ENCODE peak calls at places on chromosomes 7 and 10, in eight cellular contexts. One of them, this sample, is unnamed.

GRCh38 chr10:94402204-94403033 is at the start of gene TBC1D12:
- DNase-seq in fibroblast of the aortic adventitia: peak
- DNase-seq in IMR-90: peak
- DNase-seq in heart left ventricle: peak
- DNase-seq in GM13977: peak
- DNase-seq in GM12865: peak
- DNase-seq in endothelial cell: peak
- DNase-seq in AG09319: peak
- DNase-seq in this sample: peak

GRCh38 chr7:123871998-123872867 is 27.3 kb downstream of the HYAL4 start:
- DNase-seq in GM13977: peak
- DNase-seq in fibroblast of the aortic adventitia: peak
- DNase-seq in IMR-90: peak
- DNase-seq in AG09319: peak
- DNase-seq in endothelial cell: peak
- DNase-seq in GM12865: peak
- DNase-seq in heart left ventricle: peak
- DNase-seq in this sample: peak

GRCh38 chr7:142595816-142596516 is 153.3 kb upstream of the PRSS1 start:
- DNase-seq in heart left ventricle: no peak
- DNase-seq in endothelial cell: no peak
- DNase-seq in IMR-90: no peak
- DNase-seq in AG09319: no peak
- DNase-seq in GM12865: no peak
- DNase-seq in GM13977: no peak
- DNase-seq in fibroblast of the aortic adventitia: no peak
- DNase-seq in this sample: no peak

GRCh38 chr10:48929413-48929990 is 10.1 kb downstream of the LRRC18 start:
- DNase-seq in heart left ventricle: no peak
- DNase-seq in AG09319: no peak
- DNase-seq in GM12865: no peak
- DNase-seq in GM13977: no peak
- DNase-seq in endothelial cell: no peak
- DNase-seq in IMR-90: no peak
- DNase-seq in fibroblast of the aortic adventitia: no peak
- DNase-seq in this sample: no peak

GRCh38 chr10:29590598-29591415 is 44.0 kb downstream of the SVIL start:
- DNase-seq in GM13977: peak
- DNase-seq in endothelial cell: no peak
- DNase-seq in heart left ventricle: no peak
- DNase-seq in fibroblast of the aortic adventitia: peak
- DNase-seq in AG09319: peak
- DNase-seq in IMR-90: peak
- DNase-seq in GM12865: peak
- DNase-seq in this sample: peak

GRCh38 chr10:778626-779330 is 89.3 kb upstream of the DIP2C start:
- DNase-seq in IMR-90: peak
- DNase-seq in heart left ventricle: no peak
- DNase-seq in AG09319: no peak
- DNase-seq in GM12865: no peak
- DNase-seq in endothelial cell: no peak
- DNase-seq in GM13977: no peak
- DNase-seq in fibroblast of the aortic adventitia: no peak
- DNase-seq in this sample: peak

GRCh38 chr10:50224330-50224952 is 26.9 kb downstream of the ASAH2 start:
- DNase-seq in AG09319: peak
- DNase-seq in heart left ventricle: peak
- DNase-seq in endothelial cell: peak
- DNase-seq in GM13977: peak
- DNase-seq in fibroblast of the aortic adventitia: peak
- DNase-seq in IMR-90: peak
- DNase-seq in GM12865: peak
- DNase-seq in this sample: peak

GRCh38 chr10:132630666-132631347 is 93.2 kb downstream of the INPP5A start:
- DNase-seq in endothelial cell: no peak
- DNase-seq in GM12865: no peak
- DNase-seq in fibroblast of the aortic adventitia: peak
- DNase-seq in AG09319: no peak
- DNase-seq in IMR-90: no peak
- DNase-seq in heart left ventricle: peak
- DNase-seq in GM13977: no peak
- DNase-seq in this sample: no peak

GRCh38 chr10:104577171-104577570 is 63.9 kb upstream of the SORCS3 start:
- DNase-seq in GM13977: no peak
- DNase-seq in endothelial cell: no peak
- DNase-seq in heart left ventricle: no peak
- DNase-seq in IMR-90: no peak
- DNase-seq in fibroblast of the aortic adventitia: no peak
- DNase-seq in GM12865: no peak
- DNase-seq in AG09319: no peak
- DNase-seq in this sample: no peak

GRCh38 chr10:6347391-6347951 is 144.7 kb downstream of the PFKFB3 start:
- DNase-seq in fibroblast of the aortic adventitia: no peak
- DNase-seq in IMR-90: peak
- DNase-seq in GM13977: peak
- DNase-seq in AG09319: no peak
- DNase-seq in endothelial cell: no peak
- DNase-seq in GM12865: peak
- DNase-seq in heart left ventricle: no peak
- DNase-seq in this sample: peak

GRCh38 chr7:99923200-99923599 is 3.9 kb upstream of the TRIM4 start:
- DNase-seq in fibroblast of the aortic adventitia: no peak
- DNase-seq in heart left ventricle: no peak
- DNase-seq in GM13977: no peak
- DNase-seq in GM12865: no peak
- DNase-seq in AG09319: no peak
- DNase-seq in endothelial cell: no peak
- DNase-seq in IMR-90: no peak
- DNase-seq in this sample: no peak

GRCh38 chr10:86648706-86649426 is 5.5 kb upstream of the OPN4 start:
- DNase-seq in GM13977: no peak
- DNase-seq in AG09319: peak
- DNase-seq in GM12865: peak
- DNase-seq in fibroblast of the aortic adventitia: peak
- DNase-seq in IMR-90: peak
- DNase-seq in endothelial cell: no peak
- DNase-seq in heart left ventricle: peak
- DNase-seq in this sample: no peak

GRCh38 chr10:13971586-13972475 is 358.9 kb downstream of the FRMD4A start:
- DNase-seq in AG09319: no peak
- DNase-seq in IMR-90: peak
- DNase-seq in GM13977: no peak
- DNase-seq in endothelial cell: no peak
- DNase-seq in heart left ventricle: no peak
- DNase-seq in GM12865: no peak
- DNase-seq in fibroblast of the aortic adventitia: peak
- DNase-seq in this sample: no peak

GRCh38 chr10:22740180-22740579 is 25.8 kb upstream of the PIP4K2A start:
- DNase-seq in IMR-90: peak
- DNase-seq in endothelial cell: no peak
- DNase-seq in GM12865: no peak
- DNase-seq in GM13977: no peak
- DNase-seq in AG09319: no peak
- DNase-seq in heart left ventricle: no peak
- DNase-seq in fibroblast of the aortic adventitia: peak
- DNase-seq in this sample: no peak

GRCh38 chr7:83820641-83821040 is 171.7 kb upstream of the SEMA3E start:
- DNase-seq in fibroblast of the aortic adventitia: no peak
- DNase-seq in heart left ventricle: no peak
- DNase-seq in GM13977: no peak
- DNase-seq in endothelial cell: no peak
- DNase-seq in GM12865: no peak
- DNase-seq in IMR-90: no peak
- DNase-seq in AG09319: no peak
- DNase-seq in this sample: no peak

GRCh38 chr7:92875719-92876118 is 39.3 kb upstream of the CDK6 start:
- DNase-seq in endothelial cell: no peak
- DNase-seq in heart left ventricle: no peak
- DNase-seq in GM13977: peak
- DNase-seq in fibroblast of the aortic adventitia: peak
- DNase-seq in AG09319: no peak
- DNase-seq in GM12865: no peak
- DNase-seq in IMR-90: peak
- DNase-seq in this sample: no peak

GRCh38 chr7:111511845-111512244 is 50.4 kb downstream of the IMMP2L start:
- DNase-seq in endothelial cell: no peak
- DNase-seq in fibroblast of the aortic adventitia: no peak
- DNase-seq in GM12865: no peak
- DNase-seq in heart left ventricle: no peak
- DNase-seq in IMR-90: peak
- DNase-seq in GM13977: no peak
- DNase-seq in AG09319: no peak
- DNase-seq in this sample: no peak

GRCh38 chr7:37585064-37585463 is 98.5 kb upstream of the GPR141 start:
- DNase-seq in AG09319: no peak
- DNase-seq in GM13977: no peak
- DNase-seq in IMR-90: no peak
- DNase-seq in endothelial cell: no peak
- DNase-seq in heart left ventricle: no peak
- DNase-seq in fibroblast of the aortic adventitia: no peak
- DNase-seq in GM12865: no peak
- DNase-seq in this sample: no peak

GRCh38 chr10:77162697-77163096 is 474.9 kb downstream of the KCNMA1 start:
- DNase-seq in heart left ventricle: no peak
- DNase-seq in GM13977: no peak
- DNase-seq in AG09319: no peak
- DNase-seq in IMR-90: peak
- DNase-seq in endothelial cell: no peak
- DNase-seq in GM12865: no peak
- DNase-seq in fibroblast of the aortic adventitia: no peak
- DNase-seq in this sample: no peak

GRCh38 chr10:77168161-77168560 is 469.4 kb downstream of the KCNMA1 start:
- DNase-seq in IMR-90: no peak
- DNase-seq in GM13977: no peak
- DNase-seq in endothelial cell: no peak
- DNase-seq in fibroblast of the aortic adventitia: no peak
- DNase-seq in GM12865: no peak
- DNase-seq in AG09319: no peak
- DNase-seq in heart left ventricle: no peak
- DNase-seq in this sample: no peak

GRCh38 chr10:77164616-77165311 is 472.8 kb downstream of the KCNMA1 start:
- DNase-seq in IMR-90: peak
- DNase-seq in endothelial cell: no peak
- DNase-seq in GM12865: no peak
- DNase-seq in fibroblast of the aortic adventitia: peak
- DNase-seq in AG09319: no peak
- DNase-seq in heart left ventricle: no peak
- DNase-seq in GM13977: no peak
- DNase-seq in this sample: no peak

GRCh38 chr10:77163670-77164348 is 473.8 kb downstream of the KCNMA1 start:
- DNase-seq in endothelial cell: no peak
- DNase-seq in IMR-90: peak
- DNase-seq in fibroblast of the aortic adventitia: peak
- DNase-seq in GM12865: no peak
- DNase-seq in heart left ventricle: no peak
- DNase-seq in AG09319: peak
- DNase-seq in GM13977: no peak
- DNase-seq in this sample: no peak

GRCh38 chr10:77165445-77166316 is 471.9 kb downstream of the KCNMA1 start:
- DNase-seq in IMR-90: peak
- DNase-seq in heart left ventricle: peak
- DNase-seq in AG09319: no peak
- DNase-seq in GM12865: peak
- DNase-seq in GM13977: peak
- DNase-seq in endothelial cell: peak
- DNase-seq in fibroblast of the aortic adventitia: peak
- DNase-seq in this sample: peak
- TF ChIP-seq CTCF in IMR-90: peak
- TF ChIP-seq CTCF in heart left ventricle: peak
- TF ChIP-seq CTCF in AG09319: peak
- TF ChIP-seq CTCF in GM12865: peak
- TF ChIP-seq CTCF in GM13977: peak
- TF ChIP-seq CTCF in endothelial cell: peak
- TF ChIP-seq CTCF in fibroblast of the aortic adventitia: peak
- TF ChIP-seq CTCF in this sample: peak

GRCh38 chr7:31814187-31814586 is 127.2 kb downstream of the PPP1R17 start:
- DNase-seq in IMR-90: no peak
- DNase-seq in GM13977: no peak
- DNase-seq in endothelial cell: peak
- DNase-seq in fibroblast of the aortic adventitia: peak
- DNase-seq in heart left ventricle: no peak
- DNase-seq in AG09319: no peak
- DNase-seq in GM12865: peak
- DNase-seq in this sample: no peak
- TF ChIP-seq CTCF in IMR-90: peak
- TF ChIP-seq CTCF in GM13977: peak
- TF ChIP-seq CTCF in endothelial cell: no peak
- TF ChIP-seq CTCF in fibroblast of the aortic adventitia: peak
- TF ChIP-seq CTCF in heart left ventricle: peak
- TF ChIP-seq CTCF in AG09319: no peak
- TF ChIP-seq CTCF in GM12865: peak
- TF ChIP-seq CTCF in this sample: no peak

DNA sequence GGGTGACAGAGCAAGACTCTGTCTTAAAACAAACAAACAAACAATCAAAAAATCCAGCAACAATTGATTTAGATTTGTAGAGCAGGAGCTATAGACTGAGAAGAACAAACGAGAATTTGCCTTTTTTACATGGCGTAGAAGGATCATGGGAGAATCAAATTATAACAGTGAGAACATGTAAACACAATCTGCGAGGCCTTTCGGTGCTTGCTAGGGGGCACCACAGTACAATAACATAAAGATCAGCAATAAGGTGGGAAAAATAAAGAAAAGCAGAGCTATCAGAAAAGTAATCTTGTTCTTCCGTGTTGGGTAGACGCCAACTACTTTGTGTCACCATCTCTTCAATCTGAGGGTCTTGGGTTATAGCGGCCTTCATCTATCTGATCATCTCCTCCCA is 82.2 kb downstream of the NOD1 start:
- DNase-seq in GM12865: no peak
- DNase-seq in fibroblast of the aortic adventitia: peak
- DNase-seq in GM13977: no peak
- DNase-seq in heart left ventricle: no peak
- DNase-seq in IMR-90: no peak
- DNase-seq in AG09319: no peak
- DNase-seq in endothelial cell: no peak
- DNase-seq in this sample: no peak
- TF ChIP-seq CTCF in GM12865: no peak
- TF ChIP-seq CTCF in fibroblast of the aortic adventitia: peak
- TF ChIP-seq CTCF in GM13977: peak
- TF ChIP-seq CTCF in heart left ventricle: no peak
- TF ChIP-seq CTCF in IMR-90: no peak
- TF ChIP-seq CTCF in AG09319: peak
- TF ChIP-seq CTCF in endothelial cell: no peak
- TF ChIP-seq CTCF in this sample: peak

DNA sequence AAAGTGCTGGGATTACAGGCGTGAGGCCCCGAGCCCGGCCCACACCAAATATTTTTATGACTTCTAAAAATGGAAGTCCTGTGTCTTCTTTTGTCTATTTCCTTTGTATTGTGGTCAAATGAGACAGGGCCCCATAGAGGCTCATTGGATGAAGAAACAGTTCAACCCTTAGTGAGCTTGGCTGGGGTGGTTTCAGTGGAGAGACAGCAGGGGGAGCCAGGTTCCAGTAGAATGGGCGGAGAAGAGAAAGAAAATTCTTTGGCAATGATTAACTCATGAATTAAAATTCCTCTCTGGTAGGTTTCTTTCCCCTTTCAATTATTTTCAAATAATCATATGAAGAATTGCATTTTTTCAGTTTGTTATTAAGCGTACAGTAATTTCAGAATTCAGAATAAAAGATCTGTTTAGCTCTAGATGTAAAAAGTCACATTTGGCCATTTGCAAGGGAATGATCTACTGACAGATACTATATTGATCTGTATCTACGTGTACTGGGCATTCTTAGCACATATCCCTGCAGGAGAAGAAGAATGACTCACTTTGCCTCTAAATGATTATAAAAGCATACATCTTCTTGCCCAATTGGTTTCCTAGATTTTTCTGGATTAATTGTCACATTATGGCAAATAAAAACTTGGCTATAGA is 43.2 kb downstream of the PNLIPRP3 start:
- DNase-seq in heart left ventricle: no peak
- DNase-seq in IMR-90: no peak
- DNase-seq in fibroblast of the aortic adventitia: no peak
- DNase-seq in GM12865: no peak
- DNase-seq in GM13977: no peak
- DNase-seq in AG09319: no peak
- DNase-seq in endothelial cell: peak
- DNase-seq in this sample: no peak
- TF ChIP-seq CTCF in heart left ventricle: no peak
- TF ChIP-seq CTCF in IMR-90: peak
- TF ChIP-seq CTCF in fibroblast of the aortic adventitia: no peak
- TF ChIP-seq CTCF in GM12865: peak
- TF ChIP-seq CTCF in GM13977: no peak
- TF ChIP-seq CTCF in AG09319: peak
- TF ChIP-seq CTCF in endothelial cell: peak
- TF ChIP-seq CTCF in this sample: no peak

This sample was measured in GM13976.